ENCODE peak calls at places on chromosomes 7 and 10, in seven cellular contexts. One of them, this sample, is unnamed.

GRCh38 chr10:102702742-102703141 is 11.5 kb downstream of the ARL3 start:
- DNase-seq in activated CD8-positive, alpha-beta memory T cell treated with anti-CD3 and anti-CD28 coated beads, Interleukin-2, amount 50 U/mL, for 48 hours: no peak
- DNase-seq in kidney epithelial cell: no peak
- DNase-seq in ovary: no peak
- DNase-seq in stimulated activated CD4-positive, alpha-beta T cell treated with anti-CD3 and anti-CD28 coated beads, Interleukin-4, amount 100 ng/mL, for 48 hours: no peak
- DNase-seq in AG10803: no peak
- DNase-seq in renal cortical epithelial cell: peak; percentile 47
- DNase-seq in this sample: no peak

GRCh38 chr10:125514206-125515162 is 168.5 kb downstream of the TEX36 start:
- DNase-seq in activated CD8-positive, alpha-beta memory T cell treated with anti-CD3 and anti-CD28 coated beads, Interleukin-2, amount 50 U/mL, for 48 hours: no peak
- DNase-seq in kidney epithelial cell: no peak
- DNase-seq in ovary: no peak
- DNase-seq in stimulated activated CD4-positive, alpha-beta T cell treated with anti-CD3 and anti-CD28 coated beads, Interleukin-4, amount 100 ng/mL, for 48 hours: no peak
- DNase-seq in AG10803: peak; percentile 4
- DNase-seq in renal cortical epithelial cell: no peak
- DNase-seq in this sample: no peak

GRCh38 chr10:124717911-124718734 is 26.1 kb downstream of the FAM53B start:
- DNase-seq in activated CD8-positive, alpha-beta memory T cell treated with anti-CD3 and anti-CD28 coated beads, Interleukin-2, amount 50 U/mL, for 48 hours: peak; percentile 82
- DNase-seq in kidney epithelial cell: no peak
- DNase-seq in ovary: no peak
- DNase-seq in stimulated activated CD4-positive, alpha-beta T cell treated with anti-CD3 and anti-CD28 coated beads, Interleukin-4, amount 100 ng/mL, for 48 hours: peak; percentile 71
- DNase-seq in AG10803: no peak
- DNase-seq in renal cortical epithelial cell: peak; percentile 79
- DNase-seq in this sample: no peak

GRCh38 chr10:86500846-86501245 is 20.7 kb downstream of the WAPL start:
- DNase-seq in activated CD8-positive, alpha-beta memory T cell treated with anti-CD3 and anti-CD28 coated beads, Interleukin-2, amount 50 U/mL, for 48 hours: no peak
- DNase-seq in kidney epithelial cell: no peak
- DNase-seq in ovary: no peak
- DNase-seq in stimulated activated CD4-positive, alpha-beta T cell treated with anti-CD3 and anti-CD28 coated beads, Interleukin-4, amount 100 ng/mL, for 48 hours: no peak
- DNase-seq in AG10803: peak; percentile 31
- DNase-seq in renal cortical epithelial cell: peak; percentile 56
- DNase-seq in this sample: no peak

GRCh38 chr10:75021851-75022250 is 89.6 kb upstream of the SAMD8 start:
- DNase-seq in activated CD8-positive, alpha-beta memory T cell treated with anti-CD3 and anti-CD28 coated beads, Interleukin-2, amount 50 U/mL, for 48 hours: no peak
- DNase-seq in kidney epithelial cell: no peak
- DNase-seq in ovary: no peak
- DNase-seq in stimulated activated CD4-positive, alpha-beta T cell treated with anti-CD3 and anti-CD28 coated beads, Interleukin-4, amount 100 ng/mL, for 48 hours: no peak
- DNase-seq in AG10803: no peak
- DNase-seq in renal cortical epithelial cell: no peak
- DNase-seq in this sample: no peak

GRCh38 chr10:103967433-103968142 is 648 bp downstream of the SLK start:
- DNase-seq in activated CD8-positive, alpha-beta memory T cell treated with anti-CD3 and anti-CD28 coated beads, Interleukin-2, amount 50 U/mL, for 48 hours: no peak
- DNase-seq in kidney epithelial cell: no peak
- DNase-seq in ovary: no peak
- DNase-seq in stimulated activated CD4-positive, alpha-beta T cell treated with anti-CD3 and anti-CD28 coated beads, Interleukin-4, amount 100 ng/mL, for 48 hours: peak; percentile 16
- DNase-seq in AG10803: peak; percentile 24
- DNase-seq in renal cortical epithelial cell: no peak
- DNase-seq in this sample: no peak

GRCh38 chr7:87645446-87645845 is 17.2 kb downstream of the RUNDC3B start:
- DNase-seq in activated CD8-positive, alpha-beta memory T cell treated with anti-CD3 and anti-CD28 coated beads, Interleukin-2, amount 50 U/mL, for 48 hours: no peak
- DNase-seq in kidney epithelial cell: no peak
- DNase-seq in ovary: no peak
- DNase-seq in stimulated activated CD4-positive, alpha-beta T cell treated with anti-CD3 and anti-CD28 coated beads, Interleukin-4, amount 100 ng/mL, for 48 hours: no peak
- DNase-seq in AG10803: no peak
- DNase-seq in renal cortical epithelial cell: no peak
- DNase-seq in this sample: no peak

GRCh38 chr10:90969947-90970673 is 49.2 kb upstream of the ANKRD1 start:
- DNase-seq in activated CD8-positive, alpha-beta memory T cell treated with anti-CD3 and anti-CD28 coated beads, Interleukin-2, amount 50 U/mL, for 48 hours: no peak
- DNase-seq in kidney epithelial cell: no peak
- DNase-seq in ovary: no peak
- DNase-seq in stimulated activated CD4-positive, alpha-beta T cell treated with anti-CD3 and anti-CD28 coated beads, Interleukin-4, amount 100 ng/mL, for 48 hours: no peak
- DNase-seq in AG10803: peak; percentile 83
- DNase-seq in renal cortical epithelial cell: peak; percentile 31
- DNase-seq in this sample: no peak

GRCh38 chr7:101625076-101625914 is 3.8 kb downstream of the MYL10 start:
- DNase-seq in activated CD8-positive, alpha-beta memory T cell treated with anti-CD3 and anti-CD28 coated beads, Interleukin-2, amount 50 U/mL, for 48 hours: no peak
- DNase-seq in kidney epithelial cell: no peak
- DNase-seq in ovary: no peak
- DNase-seq in stimulated activated CD4-positive, alpha-beta T cell treated with anti-CD3 and anti-CD28 coated beads, Interleukin-4, amount 100 ng/mL, for 48 hours: no peak
- DNase-seq in AG10803: no peak
- DNase-seq in renal cortical epithelial cell: no peak
- DNase-seq in this sample: no peak

GRCh38 chr7:70325509-70326101 is 727.3 kb downstream of the AUTS2 start:
- DNase-seq in activated CD8-positive, alpha-beta memory T cell treated with anti-CD3 and anti-CD28 coated beads, Interleukin-2, amount 50 U/mL, for 48 hours: no peak
- DNase-seq in kidney epithelial cell: peak; percentile 34
- DNase-seq in ovary: no peak
- DNase-seq in stimulated activated CD4-positive, alpha-beta T cell treated with anti-CD3 and anti-CD28 coated beads, Interleukin-4, amount 100 ng/mL, for 48 hours: no peak
- DNase-seq in AG10803: peak; percentile 77
- DNase-seq in renal cortical epithelial cell: peak; percentile 69
- DNase-seq in this sample: no peak

GRCh38 chr10:110893559-110894179 is 21.9 kb downstream of the PDCD4 start:
- DNase-seq in activated CD8-positive, alpha-beta memory T cell treated with anti-CD3 and anti-CD28 coated beads, Interleukin-2, amount 50 U/mL, for 48 hours: no peak
- DNase-seq in kidney epithelial cell: no peak
- DNase-seq in ovary: no peak
- DNase-seq in stimulated activated CD4-positive, alpha-beta T cell treated with anti-CD3 and anti-CD28 coated beads, Interleukin-4, amount 100 ng/mL, for 48 hours: no peak
- DNase-seq in AG10803: peak; percentile 54
- DNase-seq in renal cortical epithelial cell: peak; percentile 69
- DNase-seq in this sample: no peak

GRCh38 chr7:78620931-78621330 is 822.4 kb downstream of the PHTF2 start:
- DNase-seq in activated CD8-positive, alpha-beta memory T cell treated with anti-CD3 and anti-CD28 coated beads, Interleukin-2, amount 50 U/mL, for 48 hours: no peak
- DNase-seq in kidney epithelial cell: no peak
- DNase-seq in ovary: no peak
- DNase-seq in stimulated activated CD4-positive, alpha-beta T cell treated with anti-CD3 and anti-CD28 coated beads, Interleukin-4, amount 100 ng/mL, for 48 hours: no peak
- DNase-seq in AG10803: no peak
- DNase-seq in renal cortical epithelial cell: peak; percentile 43
- DNase-seq in this sample: no peak

GRCh38 chr10:42630537-42631134 is 7.7 kb downstream of the ZNF33B start:
- DNase-seq in activated CD8-positive, alpha-beta memory T cell treated with anti-CD3 and anti-CD28 coated beads, Interleukin-2, amount 50 U/mL, for 48 hours: no peak
- DNase-seq in kidney epithelial cell: no peak
- DNase-seq in ovary: no peak
- DNase-seq in stimulated activated CD4-positive, alpha-beta T cell treated with anti-CD3 and anti-CD28 coated beads, Interleukin-4, amount 100 ng/mL, for 48 hours: no peak
- DNase-seq in AG10803: peak; percentile 4
- DNase-seq in renal cortical epithelial cell: peak; percentile 69
- DNase-seq in this sample: no peak

GRCh38 chr10:91700788-91701444 is 68.0 kb upstream of the PPP1R3C start:
- DNase-seq in activated CD8-positive, alpha-beta memory T cell treated with anti-CD3 and anti-CD28 coated beads, Interleukin-2, amount 50 U/mL, for 48 hours: no peak
- DNase-seq in kidney epithelial cell: no peak
- DNase-seq in ovary: no peak
- DNase-seq in stimulated activated CD4-positive, alpha-beta T cell treated with anti-CD3 and anti-CD28 coated beads, Interleukin-4, amount 100 ng/mL, for 48 hours: no peak
- DNase-seq in AG10803: peak; percentile 65
- DNase-seq in renal cortical epithelial cell: peak; percentile 84
- DNase-seq in this sample: no peak

GRCh38 chr7:121126201-121126600 is 137.7 kb downstream of the CPED1 start:
- DNase-seq in activated CD8-positive, alpha-beta memory T cell treated with anti-CD3 and anti-CD28 coated beads, Interleukin-2, amount 50 U/mL, for 48 hours: no peak
- DNase-seq in kidney epithelial cell: no peak
- DNase-seq in ovary: no peak
- DNase-seq in stimulated activated CD4-positive, alpha-beta T cell treated with anti-CD3 and anti-CD28 coated beads, Interleukin-4, amount 100 ng/mL, for 48 hours: no peak
- DNase-seq in AG10803: no peak
- DNase-seq in renal cortical epithelial cell: no peak
- DNase-seq in this sample: no peak

GRCh38 chr10:49398000-49398861 is 2.3 kb upstream of the DRGX start:
- DNase-seq in activated CD8-positive, alpha-beta memory T cell treated with anti-CD3 and anti-CD28 coated beads, Interleukin-2, amount 50 U/mL, for 48 hours: peak; percentile 84
- DNase-seq in kidney epithelial cell: no peak
- DNase-seq in ovary: peak; percentile 51
- DNase-seq in stimulated activated CD4-positive, alpha-beta T cell treated with anti-CD3 and anti-CD28 coated beads, Interleukin-4, amount 100 ng/mL, for 48 hours: peak; percentile 40
- DNase-seq in AG10803: peak; percentile 23
- DNase-seq in renal cortical epithelial cell: no peak
- DNase-seq in this sample: no peak

GRCh38 chr7:91181949-91182348 is 82.3 kb upstream of the FZD1 start:
- DNase-seq in activated CD8-positive, alpha-beta memory T cell treated with anti-CD3 and anti-CD28 coated beads, Interleukin-2, amount 50 U/mL, for 48 hours: no peak
- DNase-seq in kidney epithelial cell: no peak
- DNase-seq in ovary: no peak
- DNase-seq in stimulated activated CD4-positive, alpha-beta T cell treated with anti-CD3 and anti-CD28 coated beads, Interleukin-4, amount 100 ng/mL, for 48 hours: no peak
- DNase-seq in AG10803: no peak
- DNase-seq in renal cortical epithelial cell: no peak
- DNase-seq in this sample: no peak

GRCh38 chr10:49053053-49053997 is 62.0 kb downstream of the VSTM4 start:
- DNase-seq in activated CD8-positive, alpha-beta memory T cell treated with anti-CD3 and anti-CD28 coated beads, Interleukin-2, amount 50 U/mL, for 48 hours: no peak
- DNase-seq in kidney epithelial cell: no peak
- DNase-seq in ovary: no peak
- DNase-seq in stimulated activated CD4-positive, alpha-beta T cell treated with anti-CD3 and anti-CD28 coated beads, Interleukin-4, amount 100 ng/mL, for 48 hours: no peak
- DNase-seq in AG10803: no peak
- DNase-seq in renal cortical epithelial cell: no peak
- DNase-seq in this sample: no peak

GRCh38 chr10:94224656-94225055 is 138.1 kb downstream of the NOC3L start:
- DNase-seq in activated CD8-positive, alpha-beta memory T cell treated with anti-CD3 and anti-CD28 coated beads, Interleukin-2, amount 50 U/mL, for 48 hours: no peak
- DNase-seq in kidney epithelial cell: peak; percentile 68
- DNase-seq in ovary: no peak
- DNase-seq in stimulated activated CD4-positive, alpha-beta T cell treated with anti-CD3 and anti-CD28 coated beads, Interleukin-4, amount 100 ng/mL, for 48 hours: no peak
- DNase-seq in AG10803: peak; percentile 32
- DNase-seq in renal cortical epithelial cell: peak; percentile 88
- DNase-seq in this sample: no peak

GRCh38 chr7:36607741-36608140 is 116.6 kb downstream of the AOAH start:
- DNase-seq in activated CD8-positive, alpha-beta memory T cell treated with anti-CD3 and anti-CD28 coated beads, Interleukin-2, amount 50 U/mL, for 48 hours: no peak
- DNase-seq in kidney epithelial cell: no peak
- DNase-seq in ovary: no peak
- DNase-seq in stimulated activated CD4-positive, alpha-beta T cell treated with anti-CD3 and anti-CD28 coated beads, Interleukin-4, amount 100 ng/mL, for 48 hours: no peak
- DNase-seq in AG10803: no peak
- DNase-seq in renal cortical epithelial cell: no peak
- DNase-seq in this sample: no peak

GRCh38 chr10:34609287-34609940 is 205.7 kb downstream of the PARD3 start:
- DNase-seq in activated CD8-positive, alpha-beta memory T cell treated with anti-CD3 and anti-CD28 coated beads, Interleukin-2, amount 50 U/mL, for 48 hours: no peak
- DNase-seq in kidney epithelial cell: no peak
- DNase-seq in ovary: no peak
- DNase-seq in stimulated activated CD4-positive, alpha-beta T cell treated with anti-CD3 and anti-CD28 coated beads, Interleukin-4, amount 100 ng/mL, for 48 hours: no peak
- DNase-seq in AG10803: no peak
- DNase-seq in renal cortical epithelial cell: no peak
- DNase-seq in this sample: no peak

GRCh38 chr7:152574892-152575511 is 100.9 kb downstream of the XRCC2 start:
- DNase-seq in activated CD8-positive, alpha-beta memory T cell treated with anti-CD3 and anti-CD28 coated beads, Interleukin-2, amount 50 U/mL, for 48 hours: no peak
- DNase-seq in kidney epithelial cell: peak; percentile 71
- DNase-seq in ovary: peak; percentile 32
- DNase-seq in stimulated activated CD4-positive, alpha-beta T cell treated with anti-CD3 and anti-CD28 coated beads, Interleukin-4, amount 100 ng/mL, for 48 hours: no peak
- DNase-seq in AG10803: no peak
- DNase-seq in renal cortical epithelial cell: peak; percentile 76
- DNase-seq in this sample: no peak

GRCh38 chr10:85610381-85611092 is 756.1 kb downstream of the GRID1 start:
- DNase-seq in activated CD8-positive, alpha-beta memory T cell treated with anti-CD3 and anti-CD28 coated beads, Interleukin-2, amount 50 U/mL, for 48 hours: peak; percentile 29
- DNase-seq in kidney epithelial cell: no peak
- DNase-seq in ovary: no peak
- DNase-seq in stimulated activated CD4-positive, alpha-beta T cell treated with anti-CD3 and anti-CD28 coated beads, Interleukin-4, amount 100 ng/mL, for 48 hours: no peak
- DNase-seq in AG10803: no peak
- DNase-seq in renal cortical epithelial cell: no peak
- DNase-seq in this sample: no peak

GRCh38 chr7:102028206-102028826 is 210.9 kb downstream of the CUX1 start:
- DNase-seq in activated CD8-positive, alpha-beta memory T cell treated with anti-CD3 and anti-CD28 coated beads, Interleukin-2, amount 50 U/mL, for 48 hours: no peak
- DNase-seq in kidney epithelial cell: no peak
- DNase-seq in ovary: no peak
- DNase-seq in stimulated activated CD4-positive, alpha-beta T cell treated with anti-CD3 and anti-CD28 coated beads, Interleukin-4, amount 100 ng/mL, for 48 hours: no peak
- DNase-seq in AG10803: no peak
- DNase-seq in renal cortical epithelial cell: no peak
- DNase-seq in this sample: no peak

GRCh38 chr10:13839430-13839986 is 252.7 kb downstream of the PRPF18 start:
- DNase-seq in activated CD8-positive, alpha-beta memory T cell treated with anti-CD3 and anti-CD28 coated beads, Interleukin-2, amount 50 U/mL, for 48 hours: no peak
- DNase-seq in kidney epithelial cell: peak; percentile 59
- DNase-seq in ovary: no peak
- DNase-seq in stimulated activated CD4-positive, alpha-beta T cell treated with anti-CD3 and anti-CD28 coated beads, Interleukin-4, amount 100 ng/mL, for 48 hours: no peak
- DNase-seq in AG10803: peak; percentile 75
- DNase-seq in renal cortical epithelial cell: peak; percentile 35
- DNase-seq in this sample: no peak

GRCh38 chr7:5303061-5303460 is 20.3 kb downstream of the SLC29A4 start:
- DNase-seq in activated CD8-positive, alpha-beta memory T cell treated with anti-CD3 and anti-CD28 coated beads, Interleukin-2, amount 50 U/mL, for 48 hours: no peak
- DNase-seq in kidney epithelial cell: no peak
- DNase-seq in ovary: no peak
- DNase-seq in stimulated activated CD4-positive, alpha-beta T cell treated with anti-CD3 and anti-CD28 coated beads, Interleukin-4, amount 100 ng/mL, for 48 hours: no peak
- DNase-seq in AG10803: no peak
- DNase-seq in renal cortical epithelial cell: no peak
- DNase-seq in this sample: no peak

GRCh38 chr10:1358860-1359598 is 302.8 kb downstream of the WDR37 start:
- DNase-seq in activated CD8-positive, alpha-beta memory T cell treated with anti-CD3 and anti-CD28 coated beads, Interleukin-2, amount 50 U/mL, for 48 hours: peak; percentile 58
- DNase-seq in kidney epithelial cell: no peak
- DNase-seq in ovary: no peak
- DNase-seq in stimulated activated CD4-positive, alpha-beta T cell treated with anti-CD3 and anti-CD28 coated beads, Interleukin-4, amount 100 ng/mL, for 48 hours: peak; percentile 5
- DNase-seq in AG10803: no peak
- DNase-seq in renal cortical epithelial cell: no peak
- DNase-seq in this sample: no peak

GRCh38 chr10:64648915-64649314 is 1127.7 kb downstream of the REEP3 start:
- DNase-seq in activated CD8-positive, alpha-beta memory T cell treated with anti-CD3 and anti-CD28 coated beads, Interleukin-2, amount 50 U/mL, for 48 hours: no peak
- DNase-seq in kidney epithelial cell: no peak
- DNase-seq in ovary: no peak
- DNase-seq in stimulated activated CD4-positive, alpha-beta T cell treated with anti-CD3 and anti-CD28 coated beads, Interleukin-4, amount 100 ng/mL, for 48 hours: no peak
- DNase-seq in AG10803: no peak
- DNase-seq in renal cortical epithelial cell: peak; percentile 26
- DNase-seq in this sample: no peak

This sample was measured in SK-N-MC.